ENCODE peak calls at places on chromosomes 7 and 10, in ten cellular contexts. K is heart left ventricle, C is gastrocnemius medialis, X is adrenal gland, H is A549, J is sigmoid colon, E is IMR-90, L is stomach, S is ovary, Z is HCT116. V is an unnamed sample.

GRCh38 chr7:44486001-44486400 is 4.5 kb downstream of the NUDCD3 start:
- DNase-seq in H (no peak), J (no peak), Z (no peak), E (no peak), K (no peak), L (no peak), C (no peak), S (no peak), X (no peak), V (no peak)

GRCh38 chr10:102435529-102436233 is 3.3 kb upstream of the CUEDC2 start:
- DNase-seq in H (no peak), X (no peak), K (no peak), L (no peak), S (peak; percentile 50), E (no peak), C (no peak), Z (no peak), J (no peak), V (no peak)

GRCh38 chr7:105643384-105643783 is 62.1 kb upstream of the EFCAB10 start:
- DNase-seq in Z (no peak), K (peak; percentile 82), H (no peak), L (no peak), X (no peak), C (no peak), E (no peak), J (peak; percentile 58), S (no peak), V (no peak)

GRCh38 chr7:75815381-75816046 is 1.9 kb upstream of the CCL24 start:
- DNase-seq in Z (no peak), J (no peak), L (no peak), X (no peak), S (no peak), C (no peak), K (no peak), H (no peak), E (no peak), V (no peak)

GRCh38 chr7:138755331-138755747 is 42.5 kb upstream of the TMEM213 start:
- DNase-seq in S (no peak), X (no peak), J (no peak), H (no peak), Z (no peak), C (no peak), E (no peak), K (no peak), L (no peak), V (no peak)

GRCh38 chr10:24350111-24350921 is 141.4 kb downstream of the KIAA1217 start:
- DNase-seq in H (no peak), X (no peak), L (no peak), Z (no peak), E (peak; percentile 79), J (no peak), S (no peak), K (no peak), C (no peak), V (no peak)

GRCh38 chr7:123637878-123638277 is 17.8 kb upstream of the LMOD2 start:
- DNase-seq in S (no peak), J (no peak), X (no peak), K (no peak), H (no peak), E (no peak), Z (no peak), L (no peak), C (no peak), V (no peak)

GRCh38 chr10:79413196-79413595 is 32.2 kb downstream of the ZCCHC24 start:
- DNase-seq in S (no peak), L (no peak), X (peak; percentile 50), J (peak; percentile 73), E (peak; percentile 41), Z (no peak), K (peak; percentile 51), H (no peak), C (no peak), V (no peak)

GRCh38 chr7:157386979-157387800 is 50.4 kb downstream of the DNAJB6 start:
- DNase-seq in X (peak; percentile 88), H (peak; percentile 85), J (peak; percentile 91), C (peak; percentile 76), L (peak; percentile 86), E (peak; percentile 86), S (peak; percentile 88), K (peak; percentile 92), Z (peak; percentile 69), V (peak; percentile 36)

GRCh38 chr7:123643495-123644428 is 11.9 kb upstream of the LMOD2 start:
- DNase-seq in K (peak; percentile 42), X (peak; percentile 91), Z (peak; percentile 66), E (peak; percentile 70), H (peak; percentile 13), L (no peak), S (no peak), C (peak; percentile 81), J (no peak), V (no peak)

GRCh38 chr10:31867646-31868045 is 61.0 kb downstream of the ARHGAP12 start:
- DNase-seq in X (no peak), S (no peak), J (no peak), L (no peak), Z (no peak), H (peak; percentile 47), E (peak; percentile 72), K (no peak), C (no peak), V (no peak)

GRCh38 chr10:102243304-102243703 is 2.0 kb upstream of the PITX3 start:
- DNase-seq in C (no peak), X (no peak), K (no peak), S (no peak), H (no peak), E (peak; percentile 83), Z (no peak), L (no peak), J (no peak), V (no peak)

GRCh38 chr10:26841733-26842317 is 18.9 kb downstream of the ABI1 start:
- DNase-seq in X (no peak), C (no peak), S (no peak), Z (no peak), K (no peak), E (no peak), H (no peak), J (no peak), L (no peak), V (no peak)

GRCh38 chr10:48523212-48523819 is 81.6 kb downstream of the ARHGAP22 start:
- DNase-seq in H (peak; percentile 50), X (peak; percentile 88), S (peak; percentile 83), Z (peak; percentile 19), J (peak; percentile 87), L (peak; percentile 24), C (no peak), E (peak; percentile 98), K (peak; percentile 66), V (no peak)
- TF ChIP-seq POLR2A in H (no peak), X (no peak), S (no peak), Z (peak; percentile 20), J (no peak), L (no peak), C (no peak), E (no peak), K (no peak), V (no peak)

GRCh38 chr7:8185907-8186306 is 76.1 kb downstream of the ICA1 start:
- DNase-seq in Z (no peak), X (no peak), E (no peak), C (no peak), K (no peak), S (no peak), H (no peak), J (no peak), L (no peak), V (no peak)

GRCh38 chr7:8190121-8190895 is 71.7 kb downstream of the ICA1 start:
- DNase-seq in X (peak; percentile 78), L (peak; percentile 40), K (no peak), C (peak; percentile 15), E (peak; percentile 54), H (peak; percentile 43), Z (peak; percentile 26), S (peak; percentile 60), J (no peak), V (no peak)

GRCh38 chr7:8184241-8184640 is 77.7 kb downstream of the ICA1 start:
- DNase-seq in L (no peak), C (no peak), E (no peak), Z (no peak), X (no peak), K (no peak), H (no peak), S (no peak), J (no peak), V (no peak)

GRCh38 chr7:8192897-8193296 is 69.1 kb downstream of the ICA1 start:
- DNase-seq in H (no peak), L (no peak), X (no peak), S (no peak), J (no peak), C (no peak), K (no peak), Z (no peak), E (no peak), V (no peak)

DNA sequence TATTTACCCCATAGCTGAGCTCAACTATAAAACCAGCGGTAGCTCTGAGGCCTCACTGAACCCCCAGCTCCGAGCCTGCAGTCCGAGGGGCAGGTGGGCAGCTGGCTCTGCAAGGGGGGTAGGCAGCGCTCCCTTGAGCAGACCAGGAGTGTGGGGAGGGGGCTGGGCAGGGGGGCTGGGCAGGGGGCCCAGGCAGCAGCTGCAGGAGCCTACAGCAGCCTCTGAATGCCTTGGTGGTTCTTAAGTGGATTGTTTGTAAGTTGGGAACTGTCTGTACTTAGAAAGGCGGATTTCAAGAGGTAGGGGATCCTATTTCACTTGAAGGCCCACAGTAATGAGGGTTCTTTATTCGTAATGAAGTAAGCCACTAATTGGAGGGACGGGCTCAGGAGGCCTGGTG is 72.4 kb downstream of the ICA1 start:
- DNase-seq in L (no peak), E (no peak), Z (no peak), J (no peak), K (no peak), S (no peak), H (no peak), C (no peak), X (no peak), V (no peak)
- H3K27ac ChIP-seq in L (no peak overlapping the region), E (no peak overlapping the region), Z (no peak overlapping the region), J (peak overlapping the region; percentile 42), K (no peak overlapping the region), S (no peak overlapping the region), H (no peak overlapping the region), C (no peak overlapping the region), X (no peak overlapping the region), V (no peak overlapping the region)

DNA sequence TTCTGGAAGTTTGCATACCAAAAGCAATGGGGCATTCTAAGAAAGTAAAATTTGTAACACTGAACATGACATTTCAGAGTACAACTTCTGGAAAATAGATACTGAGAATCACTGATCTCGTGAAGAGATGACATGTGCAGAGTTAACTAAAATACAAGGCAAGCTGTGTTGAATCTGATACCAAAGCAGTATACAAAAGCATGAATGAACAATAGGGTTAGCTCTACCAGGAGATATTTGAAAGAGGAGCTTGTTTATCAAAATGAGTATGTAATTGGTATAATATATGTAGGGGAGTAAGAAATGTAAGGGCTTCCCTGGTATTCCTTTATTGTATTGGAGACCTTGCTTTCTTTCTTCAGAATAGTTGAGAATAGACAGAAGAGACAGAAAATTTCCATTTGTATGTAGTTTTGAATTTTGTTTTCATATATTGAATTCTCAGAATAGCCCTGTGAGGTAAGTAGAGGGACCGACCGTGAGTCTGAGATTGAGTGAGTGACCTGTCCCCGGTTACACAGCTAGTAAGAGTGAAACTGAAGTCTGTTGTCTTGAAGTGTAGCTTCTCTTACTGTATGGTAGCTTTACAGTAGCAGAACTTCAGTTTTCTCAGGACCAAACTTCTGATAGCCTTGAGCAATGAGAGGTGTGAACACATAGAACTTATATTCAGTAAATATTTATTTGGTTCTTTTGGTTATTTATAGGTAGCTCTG is 5.0 kb downstream of the HBP1 start:
- DNase-seq in H (no peak), E (no peak), K (no peak), Z (no peak), J (no peak), S (no peak), X (no peak), L (no peak), C (no peak), V (no peak)
- H3K4me1 ChIP-seq in H (peaks cover 17% of the 10 kb centered on the region), E (peaks cover 3% of the 10 kb centered on the region), K (peaks cover 15% of the 10 kb centered on the region), Z (peaks cover 14% of the 10 kb centered on the region), J (peaks cover 80% of the 10 kb centered on the region), S (peaks cover 17% of the 10 kb centered on the region), X (peaks cover 54% of the 10 kb centered on the region), L (peaks cover 81% of the 10 kb centered on the region), C (peaks cover 70% of the 10 kb centered on the region), V (peaks cover 80% of the 10 kb centered on the region)

GRCh38 chr10:103629581-103629980 is 136.1 kb downstream of the NEURL1 start:
- DNase-seq in J (no peak), K (no peak), X (no peak), Z (no peak), C (no peak), H (no peak), S (no peak), E (no peak), L (no peak), V (no peak)
- TF ChIP-seq POLR2A in J (no peak), K (no peak), X (no peak), Z (no peak), C (no peak), H (no peak), S (no peak), E (no peak), L (no peak), V (no peak)